ENCODE peak calls at places on chromosomes 6 and 20, in eight cellular contexts. L is ureter; I is activated CD4-positive, alpha-beta memory T cell treated with anti-CD3 and anti-CD28 coated beads for 36 hours; Q is NCI-H1048; V is RPMI8226; H is stimulated activated CD8-positive, alpha-beta memory T cell treated with anti-CD3 and anti-CD28 coated beads, Interleukin-4, amount 100 ng/mL, for 1 hour; F is CD8-positive, alpha-beta T cell; C is ecto neural progenitor cell. W is an unnamed sample.

GRCh38 chr6:40074292-40075050 is 140.2 kb upstream of the MOCS1 start:
- DNase-seq in V (no peak), F (no peak), L (peak; percentile 57), H (no peak), C (no peak), Q (no peak), I (no peak), W (no peak)

GRCh38 chr6:111176038-111176762 is 88.9 kb downstream of the SLC16A10 start:
- DNase-seq in I (no peak), Q (no peak), L (no peak), H (no peak), V (no peak), F (no peak), C (no peak), W (no peak)

GRCh38 chr20:14780508-14780907 is 443.1 kb upstream of the FLRT3 start:
- DNase-seq in H (no peak), I (no peak), L (no peak), Q (no peak), F (no peak), V (no peak), C (no peak), W (no peak)

GRCh38 chr6:105994522-105995402 is 91.4 kb upstream of the PRDM1 start:
- DNase-seq in C (peak; percentile 77), F (peak; percentile 51), Q (no peak), V (peak; percentile 58), L (peak; percentile 70), I (peak; percentile 73), H (no peak), W (no peak)

GRCh38 chr6:15341311-15341710 is 95.4 kb downstream of the JARID2 start:
- DNase-seq in I (no peak), L (no peak), V (no peak), F (no peak), C (no peak), H (no peak), Q (no peak), W (no peak)

GRCh38 chr6:36820700-36821580 is 18.3 kb downstream of the CPNE5 start:
- DNase-seq in F (no peak), C (no peak), H (no peak), V (no peak), L (no peak), I (no peak), Q (no peak), W (no peak)

GRCh38 chr6:31922942-31923341 is 4.6 kb upstream of the C2 start:
- DNase-seq in L (no peak), Q (no peak), H (no peak), C (no peak), I (peak; percentile 56), F (peak; percentile 25), V (peak; percentile 57), W (no peak)

GRCh38 chr20:51420111-51420510 is 122.4 kb downstream of the NFATC2 start:
- DNase-seq in C (no peak), Q (no peak), H (no peak), F (no peak), I (no peak), V (no peak), L (no peak), W (no peak)

GRCh38 chr20:61804896-61805295 is 260.8 kb downstream of the TAF4 start:
- DNase-seq in F (no peak), V (no peak), Q (no peak), H (no peak), L (no peak), I (no peak), C (no peak), W (no peak)

W was measured in SK-N-MC.